ENCODE peak calls at places on chromosomes 3 and 15, in eight cellular contexts. Q is HFFc6; K is CD8-positive, alpha-beta T cell; D is tibial artery; J is nephron progenitor cell; M is uterus; S is GM23338; I is PC-3. C is an unnamed sample.
A peak's percentile ranks its signal among the peaks of the same experiment; 100 is the strongest.

GRCh38 chr15:55282284-55282833 is 7.3 kb downstream of the RAB27A start:
- DNase-seq in Q (peak; percentile 46), K (no peak), D (no peak), J (no peak), M (no peak), S (no peak), I (peak; percentile 43), C (peak; percentile 18)

GRCh38 chr3:18559323-18559972 is 134.3 kb upstream of the SATB1 start:
- DNase-seq in Q (peak; percentile 0), K (no peak), D (no peak), J (peak; percentile 40), M (no peak), S (peak; percentile 88), I (peak; percentile 82), C (peak; percentile 1)

GRCh38 chr3:65284971-65285370 is 597.2 kb upstream of the ADAMTS9 start:
- DNase-seq in Q (no peak), K (no peak), D (no peak), J (no peak), M (no peak), S (no peak), I (no peak), C (no peak)

GRCh38 chr15:68017221-68017620 is 36.9 kb upstream of the PIAS1 start:
- DNase-seq in Q (no peak), K (no peak), D (no peak), J (no peak), M (no peak), S (no peak), I (peak; percentile 21), C (no peak)

GRCh38 chr3:79161941-79162340 is 605.9 kb downstream of the ROBO1 start:
- DNase-seq in Q (peak; percentile 14), K (no peak), D (no peak), J (no peak), M (no peak), S (no peak), I (peak; percentile 53), C (no peak)

GRCh38 chr3:50537421-50538129 is 30.0 kb downstream of the C3orf18 start:
- DNase-seq in Q (no peak), K (no peak), D (no peak), J (no peak), M (no peak), S (no peak), I (no peak), C (no peak)

GRCh38 chr3:23758253-23758838 is 47.4 kb upstream of the UBE2E1 start:
- DNase-seq in Q (no peak), K (no peak), D (no peak), J (no peak), M (no peak), S (no peak), I (no peak), C (no peak)

GRCh38 chr3:30872879-30873278 is 21.6 kb downstream of the GADL1 start:
- DNase-seq in Q (no peak), K (no peak), D (no peak), J (no peak), M (no peak), S (no peak), I (no peak), C (no peak)

GRCh38 chr15:70856884-70857546 is 3.1 kb upstream of the LARP6 start:
- DNase-seq in Q (peak; percentile 97), K (no peak), D (peak; percentile 89), J (no peak), M (peak; percentile 79), S (no peak), I (peak; percentile 94), C (peak; percentile 82)

GRCh38 chr3:151437906-151438305 is 23.0 kb downstream of the IGSF10 start:
- DNase-seq in Q (no peak), K (no peak), D (no peak), J (no peak), M (no peak), S (no peak), I (no peak), C (no peak)

GRCh38 chr15:100893261-100893963 is 13.8 kb downstream of the ALDH1A3 start:
- DNase-seq in Q (no peak), K (no peak), D (no peak), J (no peak), M (no peak), S (no peak), I (peak; percentile 23), C (no peak)

GRCh38 chr15:63504979-63505841 is 817 bp downstream of the USP3 start:
- DNase-seq in Q (peak; percentile 42), K (peak; percentile 29), D (peak; percentile 58), J (peak; percentile 71), M (peak; percentile 53), S (peak; percentile 70), I (peak; percentile 47), C (no peak)

GRCh38 chr3:112134335-112135124 is 1.5 kb upstream of the GCSAM start:
- DNase-seq in Q (no peak), K (no peak), D (no peak), J (no peak), M (no peak), S (no peak), I (peak; percentile 40), C (no peak)

GRCh38 chr15:98778960-98779359 is 130.6 kb downstream of the IGF1R start:
- DNase-seq in Q (no peak), K (no peak), D (no peak), J (no peak), M (no peak), S (no peak), I (no peak), C (no peak)

GRCh38 chr15:70299931-70300858 is 202.5 kb upstream of the TLE3 start:
- DNase-seq in Q (no peak), K (peak; percentile 58), D (no peak), J (no peak), M (no peak), S (no peak), I (no peak), C (no peak)

GRCh38 chr15:83911345-83911744 is 257.4 kb downstream of the ADAMTSL3 start:
- DNase-seq in Q (no peak), K (no peak), D (no peak), J (no peak), M (no peak), S (no peak), I (no peak), C (no peak)

GRCh38 chr3:148106062-148106461 is 591.6 kb upstream of the AGTR1 start:
- DNase-seq in Q (no peak), K (no peak), D (no peak), J (no peak), M (no peak), S (no peak), I (no peak), C (no peak)

DNA sequence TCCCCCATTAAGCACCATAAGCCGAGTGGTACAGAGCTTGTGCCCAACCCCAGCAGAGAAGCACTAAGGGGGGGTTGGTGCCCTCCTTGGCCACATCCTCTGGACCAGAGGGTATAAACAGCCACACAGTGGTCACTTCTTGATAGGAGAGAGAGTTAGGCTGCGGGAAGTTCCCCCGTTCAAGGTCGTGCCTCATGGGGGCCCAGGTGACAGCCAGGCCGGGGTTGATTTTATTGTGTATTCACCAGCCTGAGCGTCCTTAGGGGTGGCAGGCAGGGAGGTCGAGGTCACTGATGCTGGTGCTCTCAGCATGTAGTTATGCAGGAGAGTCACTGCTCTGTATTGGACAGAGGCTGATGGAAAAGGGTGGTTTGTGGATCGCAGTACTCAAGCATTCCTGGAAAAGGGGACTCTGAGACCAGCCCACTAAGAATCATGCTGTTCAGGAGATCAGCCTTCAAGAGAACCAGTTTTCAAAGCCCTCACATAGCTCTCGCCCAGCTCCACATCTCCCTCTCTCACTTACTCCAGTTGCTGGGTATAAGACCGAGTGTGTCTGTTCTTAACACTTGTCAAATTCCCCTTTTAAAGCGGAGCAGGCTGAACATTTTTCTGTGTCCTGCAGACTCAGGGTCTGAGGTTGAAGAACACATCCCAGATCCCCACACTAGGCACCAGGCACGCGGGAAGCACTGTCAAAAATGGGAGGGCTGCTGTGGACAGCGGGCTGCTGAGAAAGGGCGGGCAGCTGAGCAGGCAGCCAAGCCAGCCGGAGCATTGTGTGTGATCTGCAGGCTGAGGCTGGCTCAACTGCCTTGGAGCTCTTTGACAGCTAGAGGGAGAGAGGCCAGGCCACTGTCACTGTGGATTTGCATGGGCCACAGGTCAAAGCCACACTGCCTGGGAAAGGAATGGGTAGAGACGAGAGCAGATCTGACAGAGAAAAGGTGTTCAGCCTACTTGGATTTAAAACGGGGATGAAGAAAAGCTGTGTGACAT is 279.3 kb upstream of the LRRFIP2 start:
- DNase-seq in Q (no peak), K (no peak), D (peak; percentile 79), J (peak; percentile 70), M (peak; percentile 29), S (peak; percentile 42), I (no peak), C (no peak)
- TF ChIP-seq CTCF in Q (no peak), K (no peak), D (peak; percentile 47), J (peak; percentile 17), M (peak; percentile 40), S (peak; percentile 3), I (no peak), C (no peak)

DNA sequence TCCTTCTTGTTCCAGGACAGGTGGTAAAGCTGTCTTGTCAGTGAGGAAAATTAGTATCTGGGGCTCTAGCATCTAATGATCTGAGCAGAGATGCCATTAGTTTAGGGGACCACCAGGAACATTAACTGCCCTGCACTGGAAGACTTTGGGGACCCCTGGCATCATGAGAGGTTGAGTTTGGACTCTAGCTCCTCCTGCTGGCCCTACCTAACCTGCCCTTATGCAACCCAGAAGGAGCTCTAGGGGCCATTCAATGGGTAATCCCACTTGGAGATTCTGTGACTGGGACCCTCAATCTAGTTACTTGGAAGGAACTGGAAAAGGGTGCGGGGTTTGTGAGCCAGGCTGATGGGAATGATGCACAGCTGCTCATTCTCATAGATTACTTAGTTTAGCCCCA is 451.0 kb downstream of the EPHB1 start:
- DNase-seq in Q (no peak), K (no peak), D (no peak), J (no peak), M (no peak), S (peak; percentile 52), I (no peak), C (no peak)
- TF ChIP-seq CTCF in Q (no peak), K (no peak), D (no peak), J (no peak), M (no peak), S (peak; percentile 71), I (no peak), C (no peak)

GRCh38 chr3:70312336-70312735 is at the start of gene MDFIC2:
- DNase-seq in Q (no peak), K (no peak), D (no peak), J (no peak), M (no peak), S (peak; percentile 53), I (no peak), C (peak; percentile 1)

GRCh38 chr3:70309591-70309990 is 2.8 kb downstream of the MDFIC2 start:
- DNase-seq in Q (no peak), K (no peak), D (no peak), J (no peak), M (no peak), S (no peak), I (no peak), C (no peak)

GRCh38 chr3:70310809-70311208 is 1.6 kb downstream of the MDFIC2 start:
- DNase-seq in Q (no peak), K (no peak), D (no peak), J (no peak), M (no peak), S (no peak), I (no peak), C (no peak)

GRCh38 chr3:70308760-70309159 is 3.7 kb downstream of the MDFIC2 start:
- DNase-seq in Q (no peak), K (no peak), D (no peak), J (peak; percentile 15), M (no peak), S (peak; percentile 64), I (peak; percentile 13), C (no peak)
- TF ChIP-seq CTCF in Q (no peak), K (no peak), D (no peak), J (peak; percentile 16), M (no peak), S (peak; percentile 71), I (peak; percentile 32), C (no peak)

GRCh38 chr3:195556390-195556789 is 13.3 kb upstream of the PPP1R2 start:
- DNase-seq in Q (no peak), K (no peak), D (no peak), J (no peak), M (no peak), S (peak; percentile 77), I (peak; percentile 37), C (no peak)
- TF ChIP-seq CTCF in Q (peak; percentile 30), K (peak; percentile 24), D (no peak), J (no peak), M (peak; percentile 25), S (peak; percentile 81), I (peak; percentile 70), C (no peak)

C was measured in RWPE1.